ENCODE peak calls at places on chromosomes 16 and 17, in five cellular contexts. V, G, I, W and Z are unnamed samples.
A peak's percentile ranks its signal among the peaks of the same experiment; 100 is the strongest.

GRCh38 chr16:67842509-67843342 is 606 bp downstream of the THAP11 start:
- DNase-seq in G (peak; percentile 37), I (peak; percentile 79), V (no peak), W (peak; percentile 46), Z (peak; percentile 38)

GRCh38 chr16:75305364-75306101 is 54.1 kb upstream of the BCAR1 start:
- DNase-seq in W (peak; percentile 100), I (no peak), V (peak; percentile 78), G (peak; percentile 100), Z (peak; percentile 97)

GRCh38 chr17:42682400-42683384 is at the start of gene CNTNAP1:
- DNase-seq in V (no peak), G (peak; percentile 63), I (no peak), W (peak; percentile 84), Z (peak; percentile 55)

GRCh38 chr17:71168083-71168741 is 952.6 kb upstream of the SOX9 start:
- DNase-seq in V (no peak), I (no peak), W (no peak), G (no peak), Z (no peak)

GRCh38 chr17:43581581-43581980 is 35.4 kb upstream of the ETV4 start:
- DNase-seq in W (no peak), G (no peak), I (no peak), V (no peak), Z (no peak)

GRCh38 chr17:56653877-56654276 is 60.4 kb downstream of the NOG start:
- DNase-seq in V (no peak), I (no peak), W (peak; percentile 52), G (peak; percentile 78), Z (peak; percentile 54)

GRCh38 chr17:4899341-4900230 is at the start of gene C17orf107:
- DNase-seq in W (peak; percentile 79), G (no peak), V (peak; percentile 75), I (peak; percentile 94), Z (peak; percentile 25)

GRCh38 chr16:46620265-46621005 is 744 bp downstream of the SHCBP1 start:
- DNase-seq in V (no peak), W (no peak), G (peak; percentile 47), I (no peak), Z (no peak)

GRCh38 chr16:2520784-2521577 is 810 bp downstream of the AMDHD2 start:
- DNase-seq in I (peak; percentile 68), V (no peak), G (peak; percentile 57), W (no peak), Z (peak; percentile 86)

GRCh38 chr17:10556301-10557005 is 7.0 kb upstream of the MYH2 start:
- DNase-seq in I (no peak), G (no peak), W (no peak), V (no peak), Z (no peak)

GRCh38 chr16:68756250-68757051 is 19.4 kb downstream of the CDH1 start:
- DNase-seq in V (no peak), G (peak; percentile 97), I (peak; percentile 81), W (no peak), Z (peak; percentile 97)

GRCh38 chr16:85190572-85190971 is 78.3 kb upstream of the CIBAR2 start:
- DNase-seq in G (no peak), W (no peak), I (no peak), V (no peak), Z (no peak)

GRCh38 chr16:84054271-84054670 is 11.7 kb upstream of the SLC38A8 start:
- DNase-seq in I (peak; percentile 27), V (no peak), W (no peak), G (no peak), Z (no peak)

GRCh38 chr16:10862432-10862831 is 14.6 kb upstream of the CIITA start:
- DNase-seq in I (peak; percentile 81), W (peak; percentile 54), G (peak; percentile 99), V (peak; percentile 25), Z (peak; percentile 75)

GRCh38 chr17:33142703-33143299 is 150.3 kb downstream of the ASIC2 start:
- DNase-seq in G (peak; percentile 53), W (peak; percentile 24), I (no peak), V (no peak), Z (peak; percentile 59)

GRCh38 chr16:20901441-20902112 is 1.0 kb downstream of the LYRM1 start:
- DNase-seq in W (peak; percentile 54), V (no peak), I (peak; percentile 80), G (peak; percentile 59), Z (peak; percentile 60)

GRCh38 chr17:13362341-13363122 is 239.2 kb downstream of the HS3ST3A1 start:
- DNase-seq in V (no peak), W (peak; percentile 91), G (peak; percentile 49), I (no peak), Z (no peak)

GRCh38 chr17:62662855-62663254 is 35.4 kb downstream of the MRC2 start:
- DNase-seq in W (no peak), I (no peak), G (no peak), V (no peak), Z (no peak)

GRCh38 chr17:14461131-14461530 is 160.2 kb downstream of the HS3ST3B1 start:
- DNase-seq in I (no peak), W (no peak), V (no peak), G (no peak), Z (no peak)

GRCh38 chr16:2276501-2277195 is 8.7 kb upstream of the RNPS1 start:
- DNase-seq in I (no peak), W (no peak), V (no peak), G (no peak), Z (no peak)

GRCh38 chr17:51692917-51693316 is 432.6 kb downstream of the UTP18 start:
- DNase-seq in W (no peak), V (no peak), I (no peak), G (no peak), Z (no peak)

GRCh38 chr16:80824623-80825364 is 20.4 kb upstream of the CDYL2 start:
- DNase-seq in V (no peak), G (peak; percentile 57), I (no peak), W (peak; percentile 67), Z (peak; percentile 42)

GRCh38 chr16:71311553-71312158 is 22.5 kb upstream of the CMTR2 start:
- DNase-seq in V (no peak), I (no peak), G (peak; percentile 49), W (peak; percentile 5), Z (peak; percentile 13)

GRCh38 chr16:47965439-47965838 is 190.4 kb downstream of the ABCC12 start:
- DNase-seq in W (peak; percentile 50), I (no peak), V (no peak), G (peak; percentile 13), Z (peak; percentile 19)

GRCh38 chr16:30113031-30113710 is at the start of gene GDPD3:
- DNase-seq in I (no peak), W (no peak), G (peak; percentile 50), V (no peak), Z (no peak)

GRCh38 chr16:11224096-11224893 is 31.7 kb downstream of the SOCS1 start:
- DNase-seq in I (peak; percentile 91), V (peak; percentile 13), G (no peak), W (no peak), Z (no peak)

GRCh38 chr16:1460602-1461138 is 14.2 kb downstream of the CLCN7 start:
- DNase-seq in I (peak; percentile 37), V (no peak), W (no peak), G (no peak), Z (no peak)

GRCh38 chr16:85253127-85253941 is 141.1 kb upstream of the CIBAR2 start:
- DNase-seq in V (no peak), I (peak; percentile 67), W (peak; percentile 29), G (peak; percentile 47), Z (peak; percentile 47)

GRCh38 chr17:8253801-8254200 is 4.7 kb downstream of the PFAS start:
- DNase-seq in I (no peak), V (no peak), G (no peak), W (no peak), Z (no peak)
- TF ChIP-seq CTCF in I (peak; percentile 16), V (no peak), G (no peak), W (peak; percentile 15), Z (no peak)

GRCh38 chr17:65193305-65194293 is 56.4 kb downstream of the RGS9 start:
- DNase-seq in G (peak; percentile 11), W (peak; percentile 21), V (no peak), I (no peak), Z (no peak)

GRCh38 chr17:65191805-65192740 is 54.9 kb downstream of the RGS9 start:
- DNase-seq in G (peak; percentile 70), W (peak; percentile 78), I (no peak), V (no peak), Z (peak; percentile 85)

GRCh38 chr17:65196617-65197016 is 59.4 kb downstream of the RGS9 start:
- DNase-seq in G (no peak), I (no peak), W (no peak), V (no peak), Z (no peak)

GRCh38 chr17:65195716-65196115 is 58.5 kb downstream of the RGS9 start:
- DNase-seq in W (no peak), G (no peak), I (no peak), V (no peak), Z (no peak)

DNA sequence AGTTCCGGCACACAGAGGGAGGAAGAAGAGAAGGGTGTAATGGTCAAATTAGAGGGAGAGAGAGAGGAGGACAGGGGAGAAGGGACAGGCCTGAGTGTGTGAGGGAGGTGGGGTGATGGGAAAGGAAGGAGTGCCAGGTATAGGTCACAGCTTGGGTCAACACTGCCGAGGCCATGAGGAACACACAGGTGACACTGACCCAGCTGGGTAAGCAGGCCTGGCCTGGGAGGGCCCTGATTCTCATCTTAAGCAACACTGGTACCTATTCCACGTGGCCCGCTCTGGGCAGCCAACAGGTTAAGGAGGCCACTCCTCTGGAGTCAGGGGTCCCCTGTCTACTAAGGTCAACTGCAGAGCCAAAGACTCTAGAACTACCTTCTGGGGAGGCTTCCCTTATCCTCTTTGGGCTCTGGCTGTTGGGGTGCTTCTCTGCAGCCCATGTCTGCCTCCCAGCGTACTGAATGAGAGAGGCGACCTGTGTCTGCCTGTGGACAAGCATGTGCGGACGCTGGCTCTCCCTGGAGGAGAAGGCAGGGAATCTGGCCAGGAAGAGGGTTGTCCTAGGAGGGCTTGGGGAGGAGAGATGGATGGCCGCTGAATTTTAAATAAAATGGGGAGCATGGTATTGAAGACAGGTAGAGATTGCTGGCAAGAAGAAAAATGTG is 57.6 kb downstream of the RGS9 start:
- DNase-seq in W (no peak), G (no peak), V (no peak), I (no peak), Z (no peak)
- TF ChIP-seq CTCF in W (no peak), G (no peak), V (no peak), I (no peak), Z (no peak)

GRCh38 chr17:7763919-7764318 is 46.4 kb downstream of the DNAH2 start:
- DNase-seq in W (no peak), I (no peak), G (no peak), V (no peak), Z (no peak)
- TF ChIP-seq CTCF in W (no peak), I (no peak), G (no peak), V (no peak), Z (no peak)

DNA sequence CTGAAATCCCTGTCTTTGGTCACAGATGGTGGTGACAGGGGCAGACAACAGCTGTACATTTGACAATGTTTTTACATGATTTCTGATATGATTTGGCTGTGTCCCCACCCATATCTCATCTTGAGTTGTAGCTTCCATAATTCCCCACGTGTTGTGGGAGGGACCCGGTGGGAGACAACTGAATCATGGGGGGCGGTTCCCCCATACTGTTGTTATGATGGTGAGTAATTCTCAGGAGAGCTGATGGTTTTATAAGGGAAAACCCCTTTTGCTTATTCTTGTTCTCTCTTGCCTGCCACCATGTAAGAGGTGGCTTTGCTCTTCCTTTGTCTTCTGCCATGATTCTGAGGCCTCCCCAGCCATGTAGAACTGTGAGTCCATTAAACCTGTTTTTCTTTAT is 353.9 kb downstream of the CPPED1 start:
- DNase-seq in G (peak; percentile 1), V (no peak), I (no peak), W (peak; percentile 24), Z (no peak)
- TF ChIP-seq CTCF in G (no peak), V (no peak), I (no peak), W (no peak), Z (no peak)